ENCODE peak calls at places on chromosomes 11 and 22, in eight cellular contexts. P, V, R, I, Q, J, K and S are unnamed samples. For H3K4me1, the result is how much of the 10 kb centered on the place peaks cover.

GRCh38 chr11:2265396-2265795 is 5.0 kb downstream of the ASCL2 start:
- DNase-seq in P (no peak), V (no peak), R (no peak), I (no peak), Q (peak), J (no peak), K (peak), S (no peak)

GRCh38 chr11:118290923-118291322 is 13.6 kb upstream of the CD3E start:
- DNase-seq in P (no peak), V (no peak), R (peak), I (no peak), Q (no peak), J (peak), K (no peak), S (no peak)

GRCh38 chr22:49018601-49019000 is 809.1 kb downstream of the BRD1 start:
- DNase-seq in P (peak), V (no peak), R (no peak), I (no peak), Q (no peak), J (no peak), K (no peak), S (peak)

GRCh38 chr11:57294225-57295131 is 30.3 kb downstream of the TNKS1BP1 start:
- DNase-seq in P (no peak), V (peak), R (no peak), I (peak), Q (no peak), J (peak), K (no peak), S (no peak)

GRCh38 chr11:6622261-6623171 is 3.3 kb upstream of the TPP1 start:
- DNase-seq in P (no peak), V (no peak), R (no peak), I (no peak), Q (no peak), J (no peak), K (no peak), S (no peak)

GRCh38 chr11:59144579-59145345 is 2.1 kb downstream of the FAM111A start:
- DNase-seq in P (peak), V (peak), R (peak), I (peak), Q (peak), J (peak), K (peak), S (peak)

GRCh38 chr22:48301421-48301820 is 1526.3 kb downstream of the BRD1 start:
- DNase-seq in P (no peak), V (no peak), R (no peak), I (no peak), Q (peak), J (no peak), K (no peak), S (no peak)

GRCh38 chr11:12581923-12582322 is 92.3 kb upstream of the TEAD1 start:
- DNase-seq in P (no peak), V (peak), R (no peak), I (peak), Q (peak), J (no peak), K (no peak), S (no peak)

GRCh38 chr11:72583177-72583553 is 91.1 kb downstream of the PDE2A start:
- DNase-seq in P (no peak), V (no peak), R (no peak), I (no peak), Q (peak), J (no peak), K (no peak), S (peak)

GRCh38 chr22:28243539-28243938 is 324.5 kb upstream of the PITPNB start:
- DNase-seq in P (no peak), V (no peak), R (no peak), I (peak), Q (no peak), J (no peak), K (no peak), S (no peak)

GRCh38 chr22:30210235-30210831 is 36.2 kb downstream of the LIF start:
- DNase-seq in P (no peak), V (peak), R (no peak), I (peak), Q (no peak), J (no peak), K (no peak), S (no peak)

GRCh38 chr11:6596237-6596877 is 7.1 kb downstream of the RRP8 start:
- DNase-seq in P (peak), V (no peak), R (no peak), I (no peak), Q (no peak), J (no peak), K (no peak), S (peak)

GRCh38 chr11:32116668-32117067 is 25.8 kb downstream of the RCN1 start:
- DNase-seq in P (no peak), V (no peak), R (no peak), I (no peak), Q (no peak), J (no peak), K (no peak), S (no peak)

GRCh38 chr22:36948273-36949055 is 35.0 kb downstream of the CSF2RB start:
- DNase-seq in P (no peak), V (no peak), R (no peak), I (no peak), Q (no peak), J (no peak), K (no peak), S (no peak)

GRCh38 chr11:48384670-48385069 is 18.4 kb upstream of the OR4C5 start:
- DNase-seq in P (peak), V (no peak), R (no peak), I (no peak), Q (no peak), J (no peak), K (no peak), S (no peak)

GRCh38 chr11:47192111-47192510 is 5.9 kb upstream of the PACSIN3 start:
- DNase-seq in P (no peak), V (no peak), R (no peak), I (no peak), Q (no peak), J (no peak), K (no peak), S (no peak)

GRCh38 chr11:83449338-83449913 is 163.3 kb upstream of the CCDC90B start:
- DNase-seq in P (no peak), V (no peak), R (no peak), I (no peak), Q (no peak), J (no peak), K (no peak), S (no peak)

GRCh38 chr22:33329398-33329797 is 271.2 kb upstream of the SYN3 start:
- DNase-seq in P (no peak), V (no peak), R (no peak), I (no peak), Q (no peak), J (peak), K (no peak), S (no peak)

GRCh38 chr11:2578006-2578933 is 121.5 kb downstream of the KCNQ1OT1 start:
- DNase-seq in P (no peak), V (no peak), R (no peak), I (no peak), Q (peak), J (peak), K (no peak), S (peak)

GRCh38 chr11:2265854-2266585 is 4.4 kb downstream of the ASCL2 start:
- DNase-seq in P (no peak), V (no peak), R (no peak), I (no peak), Q (no peak), J (no peak), K (no peak), S (no peak)

GRCh38 chr22:19754701-19755144 is 5.9 kb upstream of the TBX1 start:
- DNase-seq in P (peak), V (no peak), R (no peak), I (no peak), Q (no peak), J (no peak), K (no peak), S (no peak)

GRCh38 chr22:19751497-19752245 is 8.9 kb upstream of the TBX1 start:
- DNase-seq in P (no peak), V (no peak), R (no peak), I (no peak), Q (no peak), J (no peak), K (no peak), S (no peak)

GRCh38 chr22:19753996-19754700 is 6.4 kb upstream of the TBX1 start:
- DNase-seq in P (no peak), V (no peak), R (no peak), I (no peak), Q (no peak), J (no peak), K (no peak), S (no peak)

GRCh38 chr22:19755145-19755710 is 5.3 kb upstream of the TBX1 start:
- DNase-seq in P (peak), V (no peak), R (no peak), I (no peak), Q (no peak), J (no peak), K (no peak), S (no peak)

DNA sequence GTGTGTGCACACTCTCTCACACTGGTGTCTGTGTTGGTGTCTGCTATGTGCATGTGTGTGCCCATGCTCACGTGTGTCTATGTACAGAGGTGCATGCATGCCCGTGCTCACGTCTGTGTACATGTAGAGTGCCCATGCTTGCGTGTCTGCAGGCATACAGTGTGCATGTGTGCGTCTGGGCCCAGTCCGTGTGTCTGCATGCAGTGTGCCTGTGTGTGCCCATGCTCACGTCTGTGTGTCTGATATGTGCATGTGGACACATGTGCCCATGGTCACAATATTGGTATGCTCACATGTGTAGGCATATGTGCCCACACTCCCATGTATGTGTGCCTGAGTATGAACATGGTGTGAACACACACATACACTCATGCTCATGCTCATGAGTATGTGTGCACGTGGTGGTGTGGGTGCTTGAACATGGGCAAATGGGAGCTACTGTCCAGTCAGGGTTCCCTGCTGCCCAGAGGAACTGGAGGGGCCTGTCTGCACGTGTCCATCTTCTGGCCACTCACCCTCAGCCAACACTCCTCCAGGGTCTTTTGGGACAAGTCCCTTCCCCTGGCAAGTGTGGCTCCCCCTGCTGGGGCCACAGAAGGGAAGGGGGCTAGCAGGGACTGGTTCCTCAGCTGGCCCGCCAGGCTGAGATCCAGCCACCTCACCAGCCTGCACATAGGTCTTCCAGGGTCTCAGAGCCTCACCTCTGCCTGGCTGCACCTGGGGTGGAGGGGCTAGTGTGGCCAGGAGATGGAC is 7.3 kb upstream of the TBX1 start:
- DNase-seq in P (no peak), V (no peak), R (no peak), I (no peak), Q (no peak), J (no peak), K (no peak), S (no peak)
- TF ChIP-seq CTCF in P (peak), V (no peak), R (no peak), I (no peak), Q (no peak), J (no peak), K (peak), S (no peak)

DNA sequence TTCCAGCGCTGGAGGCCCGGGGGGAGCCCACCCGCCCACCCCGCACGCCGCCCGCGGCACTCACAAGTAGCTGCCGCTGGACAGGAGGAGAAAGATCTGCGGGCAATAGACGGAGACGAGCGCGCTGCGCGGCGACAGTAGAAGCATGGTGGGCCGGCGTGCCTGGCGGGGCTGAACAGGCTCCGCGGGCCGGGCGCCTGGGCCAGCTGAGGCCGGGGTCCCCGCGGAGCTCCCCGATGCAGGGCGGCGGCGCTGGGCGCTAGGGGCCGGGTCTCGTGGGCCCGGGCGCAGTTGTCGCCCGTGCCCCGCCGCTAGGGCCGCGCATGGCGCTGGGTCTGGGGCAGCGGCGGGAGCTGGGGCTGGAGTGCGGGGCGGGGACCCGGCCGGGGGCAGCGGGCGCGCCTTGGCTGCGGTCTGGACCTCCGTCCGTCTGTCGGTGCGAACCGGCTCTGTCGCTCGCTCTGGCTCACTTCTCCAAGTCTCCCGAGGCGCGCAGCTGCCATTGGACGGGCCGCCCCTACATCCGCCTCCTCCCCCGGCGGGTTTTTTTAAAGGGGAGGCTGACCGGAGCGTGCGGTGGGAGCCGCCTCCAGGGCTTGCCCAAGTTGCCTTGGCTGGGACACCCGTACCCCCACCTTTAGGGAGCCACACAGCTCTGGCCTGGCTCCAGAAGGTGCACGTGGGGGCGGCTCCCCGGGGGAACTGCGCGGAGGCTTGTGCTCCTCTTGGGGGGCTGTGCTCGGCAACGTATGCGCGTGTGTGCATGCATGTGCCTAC is 4.7 kb downstream of the WNT7B start:
- DNase-seq in P (no peak), V (no peak), R (no peak), I (no peak), Q (no peak), J (no peak), K (no peak), S (no peak)
- H3K4me3 ChIP-seq in P (no peak), V (no peak), R (no peak), I (no peak), Q (no peak), J (no peak), K (no peak), S (no peak)

GRCh38 chr22:46767249-46767985 is 5.0 kb downstream of the TBC1D22A start:
- DNase-seq in P (no peak), V (no peak), R (no peak), I (no peak), Q (peak), J (no peak), K (no peak), S (no peak)

GRCh38 chr22:46769191-46769675 is 6.8 kb downstream of the TBC1D22A start:
- DNase-seq in P (no peak), V (no peak), R (no peak), I (no peak), Q (peak), J (no peak), K (no peak), S (no peak)

GRCh38 chr22:46770151-46770641 is 7.7 kb downstream of the TBC1D22A start:
- DNase-seq in P (no peak), V (no peak), R (no peak), I (no peak), Q (peak), J (no peak), K (no peak), S (no peak)

GRCh38 chr22:46770726-46771125 is 8.3 kb downstream of the TBC1D22A start:
- DNase-seq in P (no peak), V (no peak), R (no peak), I (no peak), Q (no peak), J (no peak), K (no peak), S (no peak)

GRCh38 chr22:46769706-46770105 is 7.3 kb downstream of the TBC1D22A start:
- DNase-seq in P (no peak), V (no peak), R (no peak), I (no peak), Q (peak), J (no peak), K (no peak), S (no peak)
- H3K4me1 ChIP-seq in P (under half), V (under half), R (half or more), I (under half), Q (half or more), J (under half), K (half or more), S (under half)

GRCh38 chr11:45847908-45848316 is 637 bp downstream of the CRY2 start:
- DNase-seq in P (no peak), V (peak), R (peak), I (peak), Q (peak), J (peak), K (no peak), S (peak)

GRCh38 chr11:45846174-45846675 is 1.1 kb upstream of the CRY2 start:
- DNase-seq in P (no peak), V (no peak), R (no peak), I (no peak), Q (no peak), J (no peak), K (no peak), S (no peak)

GRCh38 chr11:45850446-45850845 is 3.2 kb downstream of the CRY2 start:
- DNase-seq in P (no peak), V (peak), R (no peak), I (no peak), Q (no peak), J (no peak), K (no peak), S (no peak)

GRCh38 chr11:45846974-45847907 is at the start of gene CRY2:
- DNase-seq in P (peak), V (peak), R (peak), I (peak), Q (peak), J (peak), K (peak), S (peak)

DNA sequence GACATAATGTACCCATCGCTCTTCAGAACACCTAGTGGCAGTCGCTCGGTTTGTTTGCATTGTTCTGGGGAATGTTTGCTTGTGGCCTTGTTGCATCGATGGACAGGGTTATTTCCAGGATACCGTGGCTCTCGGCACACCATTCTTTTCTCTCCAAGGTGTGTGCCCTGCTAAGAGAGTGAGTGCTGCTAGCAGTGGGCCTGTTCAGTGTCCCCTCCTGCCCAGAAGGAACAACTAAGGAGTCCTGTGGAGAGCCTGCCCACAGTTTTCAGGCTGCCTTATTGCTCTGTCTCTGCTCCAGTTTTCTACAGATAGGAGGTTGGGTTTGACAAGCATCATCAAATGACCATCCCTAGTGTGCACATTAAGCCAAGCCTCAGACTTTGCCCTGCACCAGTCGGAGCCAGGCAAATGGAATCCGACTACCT is 1.4 kb downstream of the CRY2 start:
- DNase-seq in P (no peak), V (no peak), R (no peak), I (no peak), Q (no peak), J (no peak), K (no peak), S (no peak)
- TF ChIP-seq CTCF in P (no peak), V (no peak), R (no peak), I (no peak), Q (no peak), J (no peak), K (no peak), S (no peak)

GRCh38 chr11:134921938-134922337 is 509.9 kb upstream of the B3GAT1 start:
- DNase-seq in P (no peak), V (no peak), R (no peak), I (no peak), Q (no peak), J (no peak), K (no peak), S (no peak)
- H3K4me3 ChIP-seq in P (no peak), V (no peak), R (no peak), I (no peak), Q (no peak), J (no peak), K (no peak), S (no peak)